ENCODE peak calls at places on chromosomes 16 and 17, in four cellular contexts. D is sigmoid colon, K is transverse colon, Q is GM23338. N is an unnamed sample.

GRCh38 chr17:33322063-33322462 is 29.0 kb upstream of the ASIC2 start:
- DNase-seq in Q (no peak), K (no peak), D (no peak), N (no peak)

GRCh38 chr17:36112572-36112971 is 8.9 kb downstream of the CCL4 start:
- DNase-seq in K (no peak), D (no peak), Q (no peak), N (no peak)

GRCh38 chr17:49015924-49016774 is 19.0 kb downstream of the IGF2BP1 start:
- DNase-seq in D (no peak), K (no peak), Q (no peak), N (peak)

GRCh38 chr16:4385066-4385788 is 13.6 kb downstream of the VASN start:
- DNase-seq in Q (no peak), K (no peak), D (no peak), N (no peak)

GRCh38 chr17:40561871-40562611 is 3.2 kb downstream of the CCR7 start:
- DNase-seq in Q (no peak), K (no peak), D (no peak), N (no peak)

GRCh38 chr17:4436381-4436780 is 2.6 kb downstream of the SPNS3 start:
- DNase-seq in K (no peak), Q (no peak), D (no peak), N (no peak)

GRCh38 chr16:80084614-80085013 is 456.2 kb upstream of the DYNLRB2 start:
- DNase-seq in K (peak), D (peak), Q (peak), N (no peak)

GRCh38 chr16:380837-381787 is 666 bp downstream of the PGAP6 start:
- DNase-seq in K (no peak), Q (peak), D (no peak), N (no peak)

GRCh38 chr17:41930009-41930832 is at the start of gene ODAD4:
- DNase-seq in Q (peak), K (peak), D (peak), N (peak)

GRCh38 chr17:32297424-32297823 is 31.8 kb downstream of the RHBDL3 start:
- DNase-seq in K (no peak), Q (no peak), D (no peak), N (no peak)

GRCh38 chr17:75476274-75476673 is 19.8 kb downstream of the TMEM94 start:
- DNase-seq in K (no peak), Q (no peak), D (no peak), N (peak)

GRCh38 chr16:57471852-57472664 is 9.6 kb downstream of the POLR2C start:
- DNase-seq in K (peak), D (no peak), Q (peak), N (no peak)

GRCh38 chr16:56589141-56590039 is at the start of gene MT3:
- DNase-seq in Q (peak), K (peak), D (no peak), N (no peak)

GRCh38 chr17:75634754-75635609 is 1.7 kb downstream of the SMIM5 start:
- DNase-seq in Q (no peak), D (no peak), K (no peak), N (no peak)

GRCh38 chr17:36937961-36938565 is 788 bp downstream of the LHX1 start:
- DNase-seq in D (no peak), Q (peak), K (no peak), N (peak)

GRCh38 chr16:25177831-25178688 is 38.7 kb upstream of the AQP8 start:
- DNase-seq in D (no peak), Q (no peak), K (peak), N (no peak)

GRCh38 chr17:57869599-57870282 is 19.9 kb upstream of the MRPS23 start:
- DNase-seq in D (no peak), Q (no peak), K (no peak), N (no peak)

GRCh38 chr17:61314368-61315078 is 85.1 kb upstream of the TBX2 start:
- DNase-seq in K (no peak), Q (no peak), D (no peak), N (no peak)

GRCh38 chr16:74950511-74950910 is 34.4 kb downstream of the WDR59 start:
- DNase-seq in Q (no peak), D (no peak), K (no peak), N (no peak)

GRCh38 chr16:30778549-30779244 is 8.3 kb downstream of the ZNF629 start:
- DNase-seq in Q (peak), K (no peak), D (no peak), N (no peak)

GRCh38 chr17:6254036-6254435 is 180.9 kb downstream of the AIPL1 start:
- DNase-seq in D (no peak), K (no peak), Q (no peak), N (peak)

GRCh38 chr17:302300-302698 is 50.3 kb downstream of the RPH3AL start:
- DNase-seq in K (peak), D (no peak), Q (no peak), N (no peak)

GRCh38 chr16:16009396-16009795 is 60.0 kb downstream of the ABCC1 start:
- DNase-seq in D (no peak), K (no peak), Q (no peak), N (no peak)
- TF ChIP-seq POLR2AphosphoS5 in D (no peak), K (no peak), Q (no peak), N (no peak)

DNA sequence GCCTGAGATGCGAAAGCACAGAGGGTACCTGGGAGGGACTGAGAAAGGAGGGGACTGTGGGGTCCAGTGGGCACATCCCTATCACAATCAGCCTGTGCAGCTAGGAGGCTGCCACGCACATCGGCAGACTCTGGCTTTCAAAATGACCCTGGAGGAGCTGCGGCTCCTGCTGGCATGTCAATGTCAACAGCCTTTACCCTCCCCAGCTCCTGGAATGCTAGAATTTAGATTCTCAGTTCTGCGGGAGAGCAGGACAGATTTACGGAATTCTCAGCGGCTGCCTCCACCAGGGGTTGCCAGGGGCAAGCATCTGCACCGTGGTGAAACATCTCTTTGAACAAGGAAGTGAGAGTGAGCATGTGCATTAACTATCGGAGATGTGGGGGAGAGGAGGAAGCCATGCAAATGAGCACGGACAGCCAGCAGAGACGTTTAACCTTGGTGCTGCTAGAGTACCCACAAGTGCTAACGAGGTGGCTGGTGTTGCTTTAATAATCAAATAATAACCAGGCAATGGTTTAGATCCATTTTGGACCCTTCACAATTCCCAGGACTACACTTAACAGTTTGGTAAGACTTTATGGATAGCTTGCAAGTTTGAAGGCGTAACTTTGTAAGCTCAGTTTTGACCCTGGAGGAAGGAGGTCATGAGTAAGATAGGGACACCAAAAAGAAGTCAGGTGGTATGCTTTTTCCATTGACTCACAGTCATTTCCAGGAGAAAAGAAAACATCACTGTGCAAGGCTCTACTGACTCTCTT is 54.1 kb downstream of the XYLT1 start:
- DNase-seq in K (peak), D (no peak), Q (peak), N (no peak)
- TF ChIP-seq POLR2AphosphoS5 in K (peak), D (no peak), Q (no peak), N (no peak)

DNA sequence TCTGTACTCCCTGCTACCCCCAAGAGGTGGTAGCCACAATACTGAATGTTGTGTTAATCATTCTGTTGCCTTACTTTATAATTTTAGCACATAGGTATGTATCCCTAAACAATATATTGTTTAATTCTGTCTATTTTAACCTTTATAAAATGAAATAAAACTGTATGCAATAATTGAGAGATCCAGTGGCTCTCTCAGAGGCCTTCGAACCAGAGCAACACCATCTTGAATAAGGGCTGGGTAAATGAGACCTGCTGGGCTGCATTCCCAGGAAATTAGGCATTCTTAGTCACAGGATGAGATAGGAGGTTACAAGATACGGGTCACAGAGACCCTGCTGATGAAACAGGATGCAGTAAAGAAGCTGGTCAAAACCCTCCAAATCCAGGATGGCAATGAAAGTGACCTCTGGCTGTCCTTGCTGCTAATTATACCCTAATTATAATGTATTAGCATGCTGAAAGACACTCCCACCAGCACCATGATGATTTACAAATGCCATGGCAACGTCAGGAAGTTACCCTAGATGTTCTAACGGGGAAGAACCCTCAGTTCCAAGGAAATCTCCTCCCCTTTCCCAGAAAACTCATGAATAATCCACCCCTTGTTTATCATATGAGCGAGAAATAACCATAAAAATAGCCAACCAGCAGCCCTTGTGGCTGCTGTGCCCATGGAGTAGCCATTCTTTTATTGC is 2.0 kb upstream of the CANT1 start:
- DNase-seq in Q (no peak), D (no peak), K (no peak), N (peak)
- TF ChIP-seq POLR2AphosphoS5 in Q (no peak), D (no peak), K (no peak), N (peak)

GRCh38 chr16:11848842-11849241 is 2.5 kb downstream of the RSL1D1 start:
- DNase-seq in K (no peak), Q (no peak), D (no peak), N (no peak)

GRCh38 chr16:11843861-11844260 is 7.5 kb downstream of the RSL1D1 start:
- DNase-seq in K (no peak), D (no peak), Q (no peak), N (no peak)

GRCh38 chr16:11843206-11843605 is 8.1 kb downstream of the RSL1D1 start:
- DNase-seq in Q (no peak), K (no peak), D (no peak), N (no peak)

GRCh38 chr16:11841026-11841425 is 10.3 kb downstream of the RSL1D1 start:
- DNase-seq in Q (no peak), D (no peak), K (no peak), N (no peak)

DNA sequence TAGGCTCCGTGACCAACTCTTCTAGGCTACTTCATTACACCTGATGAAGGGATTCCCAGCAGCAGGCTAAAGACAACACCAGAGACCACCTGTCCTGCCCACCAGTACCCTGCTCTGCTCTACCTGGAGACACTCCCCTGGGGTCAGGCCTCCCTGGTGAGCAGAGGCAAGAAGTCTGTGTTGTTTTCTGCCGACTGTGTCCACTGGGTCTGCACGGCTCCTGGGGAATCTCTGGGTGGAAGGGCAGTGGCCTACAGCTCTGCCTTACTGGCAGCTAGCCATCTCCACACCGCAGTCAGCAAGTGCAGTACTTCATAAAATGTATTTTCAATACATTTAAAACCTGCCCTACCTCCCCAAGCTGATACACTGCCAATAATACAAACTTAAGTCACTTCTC is 6.8 kb downstream of the RSL1D1 start:
- DNase-seq in Q (no peak), K (no peak), D (no peak), N (no peak)
- TF ChIP-seq POLR2AphosphoS5 in Q (no peak), K (no peak), D (no peak), N (no peak)

DNA sequence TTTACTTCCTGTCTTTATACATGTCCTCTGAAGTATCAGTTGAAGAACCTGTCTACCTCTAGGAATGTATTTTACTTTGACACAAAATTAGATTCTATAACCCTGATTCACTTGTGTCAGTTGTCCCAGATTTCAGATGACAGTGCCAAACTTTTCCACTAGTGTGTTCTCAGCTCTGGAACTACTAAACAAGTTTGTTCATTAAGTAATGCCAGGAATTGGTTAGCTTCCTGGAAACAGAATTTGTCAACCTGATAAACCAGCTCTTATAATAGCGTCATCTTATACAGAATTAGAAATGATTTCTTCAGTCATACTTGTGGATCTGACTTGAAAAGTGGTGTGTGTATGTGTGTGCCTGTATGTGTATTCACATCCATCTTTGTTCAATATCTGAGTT is 7.4 kb downstream of the MAP3K3 start:
- DNase-seq in D (no peak), K (no peak), Q (no peak), N (peak)
- TF ChIP-seq POLR2AphosphoS5 in D (no peak), K (no peak), Q (no peak), N (no peak)

N was measured in endothelial cell of umbilical vein.